ENCODE peak calls at places on chromosomes 5 and 9, in five cellular contexts. S is stromal cell of bone marrow, E is IMR-90, I is A549, B is GM03348. O is an unnamed sample.

GRCh38 chr5:9361835-9362234 is 184.0 kb downstream of the SEMA5A start:
- DNase-seq in B (no peak), I (peak), S (peak), E (peak), O (peak)

GRCh38 chr5:168527756-168528295 is 1.3 kb upstream of the FBLL1 start:
- DNase-seq in E (no peak), S (no peak), B (no peak), I (no peak), O (no peak)

GRCh38 chr9:98380065-98380681 is 124.7 kb upstream of the TBC1D2 start:
- DNase-seq in E (peak), S (no peak), B (peak), I (peak), O (no peak)

GRCh38 chr5:149961186-149961685 is 678 bp downstream of the SLC26A2 start:
- DNase-seq in E (no peak), S (no peak), B (no peak), I (no peak), O (no peak)

GRCh38 chr5:88674262-88675158 is 208.5 kb downstream of the MEF2C start:
- DNase-seq in I (no peak), E (no peak), S (no peak), B (peak), O (peak)

GRCh38 chr5:131854134-131854533 is 57.3 kb upstream of the FNIP1 start:
- DNase-seq in I (no peak), S (no peak), E (peak), B (no peak), O (no peak)

GRCh38 chr9:136140966-136141365 is 22.3 kb upstream of the TMEM250 start:
- DNase-seq in I (no peak), S (no peak), B (no peak), E (peak), O (no peak)

GRCh38 chr5:932628-933250 is 40.1 kb downstream of the TRIP13 start:
- DNase-seq in S (no peak), B (no peak), E (peak), I (no peak), O (no peak)

GRCh38 chr9:106700676-106701075 is 162.3 kb upstream of the ZNF462 start:
- DNase-seq in E (peak), B (no peak), I (no peak), S (no peak), O (no peak)

GRCh38 chr9:72129271-72130156 is 19.7 kb upstream of the GDA start:
- DNase-seq in I (peak), S (no peak), E (no peak), B (no peak), O (peak)

GRCh38 chr9:69425402-69425801 is 100.4 kb downstream of the ENTREP1 start:
- DNase-seq in E (no peak), B (no peak), S (no peak), I (no peak), O (no peak)

GRCh38 chr9:94085062-94085639 is 887 bp downstream of the PTPDC1 start:
- DNase-seq in B (peak), E (peak), I (no peak), S (no peak), O (no peak)

GRCh38 chr5:116572375-116573278 is 2.0 kb downstream of the SEMA6A start:
- DNase-seq in I (peak), B (peak), E (no peak), S (no peak), O (peak)

GRCh38 chr9:115133649-115134048 is 15.7 kb upstream of the TNC start:
- DNase-seq in E (peak), I (no peak), S (peak), B (peak), O (no peak)

GRCh38 chr5:134649163-134649916 is 755 bp downstream of the SEC24A start:
- DNase-seq in E (peak), I (no peak), B (peak), S (no peak), O (no peak)

GRCh38 chr5:102591650-102592049 is 92.8 kb upstream of the SLCO6A1 start:
- DNase-seq in B (no peak), S (no peak), I (no peak), E (no peak), O (no peak)

GRCh38 chr9:122392284-122392683 is 21.5 kb downstream of the PTGS1 start:
- DNase-seq in E (no peak), B (no peak), S (no peak), I (no peak), O (no peak)

GRCh38 chr5:93789173-93790070 is 48.0 kb upstream of the POU5F2 start:
- DNase-seq in S (peak), I (peak), E (peak), B (peak), O (no peak)

GRCh38 chr9:128025756-128026155 is 41.4 kb downstream of the NAIF1 start:
- DNase-seq in E (no peak), B (no peak), S (no peak), I (no peak), O (no peak)

GRCh38 chr5:107769531-107769930 is 98.8 kb upstream of the EFNA5 start:
- DNase-seq in I (no peak), E (no peak), B (no peak), S (no peak), O (no peak)

GRCh38 chr9:109856785-109857184 is 76.8 kb downstream of the PALM2AKAP2 start:
- DNase-seq in E (peak), I (no peak), B (no peak), S (no peak), O (no peak)

GRCh38 chr9:115992834-115993233 is 160.8 kb upstream of the PAPPA start:
- DNase-seq in S (no peak), B (no peak), E (peak), I (peak), O (no peak)

GRCh38 chr5:174750720-174751119 is 26.3 kb downstream of the MSX2 start:
- DNase-seq in I (no peak), B (no peak), S (no peak), E (peak), O (no peak)

GRCh38 chr9:38142201-38142600 is 73.2 kb upstream of the SHB start:
- DNase-seq in B (peak), I (peak), E (peak), S (no peak), O (no peak)

GRCh38 chr9:93965830-93966577 is 10.8 kb upstream of the BARX1 start:
- DNase-seq in S (no peak), B (peak), I (no peak), E (no peak), O (peak)

GRCh38 chr5:45774528-45774927 is 78.3 kb upstream of the HCN1 start:
- DNase-seq in E (no peak), S (no peak), B (no peak), I (no peak), O (no peak)

GRCh38 chr9:113674436-113674835 is 201.7 kb upstream of the ZNF618 start:
- DNase-seq in E (peak), I (no peak), S (no peak), B (peak), O (no peak)

GRCh38 chr9:33227013-33227398 is 13.0 kb upstream of the SPINK4 start:
- DNase-seq in E (no peak), S (no peak), I (no peak), B (no peak), O (no peak)

GRCh38 chr5:152063004-152063403 is 138.4 kb upstream of the GLRA1 start:
- DNase-seq in S (no peak), I (no peak), B (no peak), E (no peak), O (no peak)

GRCh38 chr9:69391487-69391886 is 66.5 kb downstream of the ENTREP1 start:
- DNase-seq in B (no peak), S (no peak), E (no peak), I (no peak), O (no peak)

GRCh38 chr5:114362197-114362976 is 517 bp downstream of the KCNN2 start:
- DNase-seq in S (no peak), E (peak), I (peak), B (peak), O (no peak)

GRCh38 chr9:113624721-113625120 is 161.2 kb downstream of the RGS3 start:
- DNase-seq in S (peak), I (no peak), E (peak), B (peak), O (no peak)

GRCh38 chr5:78805-79149 is 13.2 kb upstream of the PLEKHG4B start:
- DNase-seq in E (no peak), B (no peak), I (no peak), S (no peak), O (no peak)

GRCh38 chr5:6222899-6223298 is 155.4 kb downstream of the MED10 start:
- DNase-seq in S (no peak), I (no peak), B (no peak), E (no peak), O (no peak)

O was measured in HuH-7.5.